ENCODE peak calls at places on chromosome 19, in five cellular contexts. Y is activated naive CD8-positive, alpha-beta T cell treated with anti-CD3 and anti-CD28 coated beads for 36 hours; T is anterior cingulate cortex; R is MCF 10A; S is stimulated activated CD4-positive, alpha-beta T cell treated with anti-CD3 and anti-CD28 coated beads, TNF-alpha, amount 100 ng/mL, for 1 hour. E is an unnamed sample.

GRCh38 chr19:35208121-35208520 is 20.4 kb downstream of the FAM187B start:
- DNase-seq in Y (no peak), S (no peak), T (no peak), R (no peak), E (no peak)

GRCh38 chr19:45385392-45386221 is 15.2 kb upstream of the ERCC2 start:
- DNase-seq in S (no peak), Y (no peak), R (no peak), T (no peak), E (no peak)

GRCh38 chr19:38012290-38012689 is 105.3 kb downstream of the SIPA1L3 start:
- DNase-seq in T (no peak), R (no peak), S (no peak), Y (no peak), E (no peak)

GRCh38 chr19:41442473-41443360 is at the start of gene ERICH4:
- DNase-seq in T (no peak), S (no peak), R (no peak), Y (no peak), E (no peak)

GRCh38 chr19:40612831-40613668 is 11.9 kb downstream of the LTBP4 start:
- DNase-seq in R (no peak), Y (peak), S (no peak), T (no peak), E (no peak)

GRCh38 chr19:31353826-31354225 is 4.6 kb upstream of the TSHZ3 start:
- DNase-seq in T (no peak), S (no peak), R (no peak), Y (no peak), E (no peak)

GRCh38 chr19:1674293-1674679 is 21.9 kb upstream of the TCF3 start:
- DNase-seq in Y (no peak), T (no peak), R (no peak), S (no peak), E (no peak)

GRCh38 chr19:6856749-6857372 is 30.5 kb upstream of the ADGRE1 start:
- DNase-seq in T (peak), Y (no peak), S (no peak), R (peak), E (no peak)

GRCh38 chr19:39516270-39516669 is 1.3 kb downstream of the SELENOV start:
- DNase-seq in S (no peak), Y (no peak), T (no peak), R (no peak), E (no peak)

GRCh38 chr19:16359074-16359473 is 34.4 kb downstream of the KLF2 start:
- DNase-seq in Y (no peak), T (no peak), R (no peak), S (no peak), E (no peak)

GRCh38 chr19:11382898-11383705 is 1.0 kb downstream of the EPOR start:
- DNase-seq in S (no peak), T (no peak), R (no peak), Y (peak), E (no peak)

GRCh38 chr19:16199275-16199932 is 1.7 kb downstream of the AP1M1 start:
- DNase-seq in Y (no peak), R (no peak), S (no peak), T (no peak), E (no peak)

GRCh38 chr19:17553256-17553655 is 2.2 kb upstream of the COLGALT1 start:
- DNase-seq in T (no peak), S (no peak), R (peak), Y (no peak), E (peak)

E was measured in occipital lobe.